ENCODE peak calls at places on chromosome X, in eight cellular contexts. A is fibroblast of lung, M is OCI-LY7, P is keratinocyte, U is MM.1S, Z is osteoblast, K is SK-N-SH, G is IMR-90. F is an unnamed sample.
A peak's percentile ranks its signal among the peaks of the same experiment; 100 is the strongest.

GRCh38 chrX:119507206-119507605 is 39.0 kb downstream of the SLC25A5 start:
- DNase-seq in U (no peak), P (no peak), M (no peak), G (no peak), Z (no peak), A (no peak), K (no peak), F (no peak)

GRCh38 chrX:48498374-48498809 is 10.4 kb upstream of the PORCN start:
- DNase-seq in P (no peak), Z (peak; percentile 90), U (no peak), G (peak; percentile 74), A (peak; percentile 39), M (no peak), K (no peak), F (peak; percentile 88)

GRCh38 chrX:150482537-150483217 is 85.7 kb upstream of the MTM1 start:
- DNase-seq in M (no peak), A (peak; percentile 34), U (no peak), K (no peak), P (no peak), Z (no peak), G (peak; percentile 85), F (peak; percentile 73)

GRCh38 chrX:22037225-22037624 is 5.1 kb downstream of the PHEX start:
- DNase-seq in P (no peak), Z (no peak), M (no peak), G (no peak), K (no peak), U (no peak), A (no peak), F (no peak)

GRCh38 chrX:41145920-41146608 is 60.8 kb downstream of the USP9X start:
- DNase-seq in K (no peak), U (no peak), P (peak; percentile 49), M (no peak), A (peak; percentile 89), G (peak; percentile 92), Z (peak; percentile 76), F (peak; percentile 86)

GRCh38 chrX:131938749-131939148 is 84.4 kb upstream of the STK26 start:
- DNase-seq in A (no peak), U (no peak), G (no peak), Z (peak; percentile 8), K (no peak), P (no peak), M (no peak), F (no peak)

GRCh38 chrX:22365460-22365859 is 92.7 kb downstream of the CBLL2 start:
- DNase-seq in K (no peak), P (peak; percentile 67), U (no peak), G (peak; percentile 91), Z (peak; percentile 77), A (peak; percentile 81), M (no peak), F (peak; percentile 85)

GRCh38 chrX:96752776-96753175 is 68.1 kb downstream of the DIAPH2 start:
- DNase-seq in A (no peak), P (no peak), K (no peak), G (no peak), U (no peak), M (no peak), Z (peak; percentile 5), F (no peak)

GRCh38 chrX:79604364-79604763 is 237.2 kb upstream of the ITM2A start:
- DNase-seq in G (no peak), A (no peak), P (no peak), M (no peak), Z (no peak), K (no peak), U (no peak), F (no peak)

GRCh38 chrX:81202989-81203388 is 1.1 kb downstream of the SH3BGRL start:
- DNase-seq in M (no peak), K (no peak), Z (no peak), G (no peak), U (no peak), A (no peak), P (no peak), F (no peak)

GRCh38 chrX:107602694-107603239 is 25.5 kb upstream of the PRPS1 start:
- DNase-seq in P (no peak), Z (no peak), A (no peak), K (no peak), M (no peak), G (no peak), U (no peak), F (no peak)

GRCh38 chrX:40755291-40756249 is 20.2 kb upstream of the MED14 start:
- DNase-seq in U (no peak), Z (no peak), A (no peak), K (no peak), M (no peak), G (peak; percentile 39), P (no peak), F (peak; percentile 80)

GRCh38 chrX:10155137-10155536 is 1.6 kb upstream of the CLCN4 start:
- DNase-seq in Z (no peak), M (no peak), A (no peak), P (no peak), U (no peak), K (no peak), G (no peak), F (no peak)

GRCh38 chrX:44915361-44915868 is 42.4 kb downstream of the KDM6A start:
- DNase-seq in K (peak; percentile 54), U (no peak), A (peak; percentile 27), Z (no peak), M (no peak), G (peak; percentile 20), P (no peak), F (no peak)

GRCh38 chrX:109732319-109732779 is 708 bp downstream of the ACSL4 start:
- DNase-seq in M (peak; percentile 54), A (peak; percentile 42), K (peak; percentile 35), Z (no peak), U (peak; percentile 12), G (peak; percentile 59), P (no peak), F (peak; percentile 61)

GRCh38 chrX:43008356-43008755 is 230.4 kb upstream of the PPP1R2C start:
- DNase-seq in K (no peak), M (no peak), U (no peak), Z (no peak), P (no peak), A (no peak), G (no peak), F (no peak)

GRCh38 chrX:149370097-149370496 is 135.0 kb downstream of the IDS start:
- DNase-seq in K (no peak), U (no peak), G (no peak), Z (no peak), P (no peak), A (no peak), M (no peak), F (no peak)

GRCh38 chrX:85561216-85561615 is 181.8 kb upstream of the POF1B start:
- DNase-seq in K (no peak), P (no peak), U (no peak), A (no peak), G (no peak), Z (no peak), M (no peak), F (no peak)

GRCh38 chrX:28794751-28795150 is 207.5 kb downstream of the IL1RAPL1 start:
- DNase-seq in Z (no peak), M (no peak), G (no peak), A (no peak), P (no peak), K (no peak), U (no peak), F (no peak)

GRCh38 chrX:118973389-118974087 is 880 bp upstream of the LONRF3 start:
- DNase-seq in M (no peak), G (no peak), K (peak; percentile 20), U (no peak), Z (no peak), A (no peak), P (no peak), F (peak; percentile 32)

GRCh38 chrX:17007134-17007768 is 60.8 kb downstream of the REPS2 start:
- DNase-seq in A (peak; percentile 43), G (no peak), Z (peak; percentile 21), K (peak; percentile 36), M (peak; percentile 47), U (no peak), P (no peak), F (peak; percentile 31)

GRCh38 chrX:70289793-70290770 is at the start of the genes KIF4A and PDZD11:
- DNase-seq in G (peak; percentile 76), P (peak; percentile 11), A (peak; percentile 79), Z (peak; percentile 92), U (peak; percentile 83), M (peak; percentile 84), K (peak; percentile 92), F (peak; percentile 90)

GRCh38 chrX:70293621-70294020 is 3.7 kb downstream of the KIF4A start:
- DNase-seq in Z (no peak), A (peak; percentile 18), U (no peak), P (no peak), M (no peak), G (peak; percentile 66), K (no peak), F (peak; percentile 30)

GRCh38 chrX:70292788-70293187 is 2.9 kb downstream of the KIF4A start:
- DNase-seq in M (no peak), Z (no peak), P (no peak), G (no peak), A (peak; percentile 31), K (no peak), U (no peak), F (no peak)

DNA sequence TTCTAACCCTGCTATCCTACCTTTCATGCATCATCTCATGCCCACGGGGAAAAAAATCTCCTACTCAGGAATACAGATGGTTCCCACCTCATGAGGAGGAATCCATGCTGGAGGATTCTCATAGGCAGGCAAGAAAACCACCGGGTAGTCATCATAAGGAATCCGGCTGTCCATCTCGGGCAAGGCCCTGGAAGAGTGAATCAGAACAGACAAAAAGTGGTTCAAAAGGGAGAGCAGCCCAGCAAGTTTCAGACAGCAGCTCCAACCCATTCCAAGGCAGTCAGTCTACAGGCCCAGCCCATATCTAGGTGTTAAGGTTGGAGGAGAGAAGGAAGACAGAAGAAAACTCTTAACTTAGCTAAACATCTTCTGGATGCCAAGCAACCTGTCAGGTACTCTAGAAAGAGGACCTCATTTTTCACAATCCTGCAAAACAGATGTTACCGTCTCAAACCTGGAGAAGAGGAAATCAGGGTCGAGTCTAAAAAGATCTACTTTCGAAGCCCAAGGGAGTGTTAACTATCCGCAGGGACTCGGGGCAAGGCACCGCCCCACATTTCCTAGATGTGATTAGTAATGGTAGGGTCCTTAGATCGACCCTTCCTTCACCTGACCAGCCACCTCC is 447 bp downstream of the PDZD11 start:
- DNase-seq in K (no peak), U (no peak), A (no peak), P (no peak), M (no peak), G (peak; percentile 2), Z (no peak), F (peak; percentile 64)
- H2AFZ ChIP-seq in K (peak overlapping the region; percentile 75), U (peak overlapping the region; percentile 62), A (peak overlapping the region; percentile 80), P (peak overlapping the region; percentile 81), M (peak overlapping the region; percentile 76), G (peak overlapping the region; percentile 90), Z (peak overlapping the region; percentile 61), F (peak overlapping the region; percentile 90)

GRCh38 chrX:72621163-72621562 is 48.5 kb upstream of the HDAC8 start:
- DNase-seq in Z (no peak), P (no peak), K (no peak), U (no peak), G (no peak), A (no peak), M (no peak), F (peak; percentile 6)
- H2AFZ ChIP-seq in Z (no peak overlapping the region), P (no peak overlapping the region), K (no peak overlapping the region), U (no peak overlapping the region), G (peak overlapping the region; percentile 40), A (no peak overlapping the region), M (no peak overlapping the region), F (no peak overlapping the region)

GRCh38 chrX:2360731-2361130 is 140.0 kb downstream of the DHRSX start:
- DNase-seq in G (no peak), P (no peak), U (no peak), K (no peak), A (no peak), Z (no peak), M (no peak), F (no peak)
- H2AFZ ChIP-seq in G (no peak overlapping the region), P (no peak overlapping the region), U (no peak overlapping the region), K (no peak overlapping the region), A (no peak overlapping the region), Z (no peak overlapping the region), M (no peak overlapping the region), F (no peak overlapping the region)

GRCh38 chrX:51931761-51932160 is 38.3 kb downstream of the MAGED1 start:
- DNase-seq in U (no peak), A (no peak), G (no peak), Z (no peak), M (no peak), K (peak; percentile 5), P (no peak), F (peak; percentile 3)
- H2AFZ ChIP-seq in U (no peak overlapping the region), A (no peak overlapping the region), G (no peak overlapping the region), Z (no peak overlapping the region), M (no peak overlapping the region), K (no peak overlapping the region), P (no peak overlapping the region), F (no peak overlapping the region)

F was measured in GM23248.